ENCODE peak calls at places on chromosomes 12 and 14, in four cellular contexts. H is Peyer's patch, C is body of pancreas, B is fibroblast of the aortic adventitia. J is an unnamed sample.

GRCh38 chr12:69966409-69966808 is 141.4 kb downstream of the MYRFL start:
- DNase-seq in B (peak), H (peak), C (no peak), J (peak)

GRCh38 chr14:61631044-61631692 is 64.1 kb upstream of the HIF1A start:
- DNase-seq in C (no peak), B (no peak), H (no peak), J (no peak)

GRCh38 chr14:60356921-60357550 is 108.0 kb downstream of the PPM1A start:
- DNase-seq in H (no peak), C (no peak), B (no peak), J (no peak)

GRCh38 chr12:15772405-15773018 is 16.7 kb downstream of the EPS8 start:
- DNase-seq in H (no peak), B (peak), C (no peak), J (peak)

GRCh38 chr12:92075425-92075891 is 70.2 kb downstream of the BTG1 start:
- DNase-seq in H (no peak), B (peak), C (no peak), J (no peak)

GRCh38 chr12:15688202-15688736 is 100.9 kb downstream of the EPS8 start:
- DNase-seq in H (peak), B (no peak), C (peak), J (no peak)

GRCh38 chr14:28751467-28752058 is 15.0 kb upstream of the FOXG1 start:
- DNase-seq in H (no peak), B (peak), C (peak), J (peak)

GRCh38 chr14:80202888-80203562 is 8.3 kb downstream of the DIO2 start:
- DNase-seq in B (no peak), H (peak), C (no peak), J (peak)

GRCh38 chr12:63897931-63898330 is 53.4 kb downstream of the SRGAP1 start:
- DNase-seq in C (no peak), H (no peak), B (peak), J (no peak)

GRCh38 chr12:88896958-88897357 is 316.7 kb upstream of the KITLG start:
- DNase-seq in H (no peak), B (peak), C (no peak), J (peak)

GRCh38 chr12:47267571-47267970 is 187.8 kb upstream of the AMIGO2 start:
- DNase-seq in B (no peak), H (no peak), C (no peak), J (peak)

GRCh38 chr12:52059582-52060497 is 8.6 kb downstream of the NR4A1 start:
- DNase-seq in H (no peak), B (peak), C (no peak), J (peak)

GRCh38 chr12:52056801-52057613 is 5.8 kb downstream of the NR4A1 start:
- DNase-seq in B (peak), H (no peak), C (no peak), J (no peak)

GRCh38 chr12:52057614-52057939 is 6.3 kb downstream of the NR4A1 start:
- DNase-seq in B (peak), H (no peak), C (no peak), J (no peak)

GRCh38 chr12:52058631-52059324 is 7.5 kb downstream of the NR4A1 start:
- DNase-seq in B (peak), H (no peak), C (no peak), J (no peak)

GRCh38 chr12:52057958-52058576 is 6.8 kb downstream of the NR4A1 start:
- DNase-seq in H (no peak), C (no peak), B (no peak), J (no peak)
- H3K4me3 ChIP-seq in H (no peak), C (no peak), B (no peak), J (no peak)

DNA sequence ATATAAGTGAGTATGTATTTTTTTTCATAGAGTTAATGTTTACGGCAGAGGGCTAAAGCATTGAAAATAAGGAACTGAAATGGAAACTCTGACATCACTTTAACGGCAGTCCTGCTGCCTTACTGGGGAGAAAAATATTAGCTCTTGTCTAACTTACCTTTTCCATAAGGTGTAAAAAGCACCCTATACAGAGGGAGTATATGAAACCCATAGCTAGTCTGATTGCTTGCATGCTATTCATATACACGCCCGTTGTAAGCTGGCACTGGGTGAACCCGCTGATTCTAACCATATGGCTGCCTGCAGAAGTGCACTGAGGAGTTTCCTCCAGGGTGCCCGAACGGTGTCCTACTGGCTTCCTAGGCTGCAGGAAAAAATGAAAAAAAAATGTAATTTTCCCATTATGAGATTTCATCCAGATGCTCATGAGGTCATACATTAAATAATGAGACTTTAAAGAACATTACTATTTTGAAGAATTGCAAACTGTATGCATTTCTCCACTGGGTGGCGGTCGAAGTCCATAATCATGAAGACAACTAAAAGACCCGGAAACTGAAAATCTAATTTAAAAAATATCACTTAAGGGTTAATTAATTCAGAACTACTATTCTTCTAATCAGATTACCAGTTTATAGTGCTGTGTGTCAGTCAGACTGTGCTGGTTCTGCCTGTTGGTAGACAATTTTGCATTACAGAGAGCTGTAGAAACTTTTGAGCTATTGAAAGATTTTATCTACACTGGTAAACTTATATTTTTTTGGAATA is 144.7 kb downstream of the ALX1 start:
- DNase-seq in C (peak), B (peak), H (peak), J (peak)
- TF ChIP-seq CTCF in C (peak), B (peak), H (peak), J (peak)

GRCh38 chr14:33646692-33647260 is 304.1 kb downstream of the EGLN3 start:
- DNase-seq in H (no peak), C (no peak), B (peak), J (peak)

GRCh38 chr14:33642641-33643342 is 308.1 kb downstream of the EGLN3 start:
- DNase-seq in H (no peak), C (no peak), B (peak), J (no peak)

GRCh38 chr14:33647385-33647786 is 303.5 kb downstream of the EGLN3 start:
- DNase-seq in H (no peak), C (no peak), B (peak), J (peak)

GRCh38 chr14:33643782-33644181 is 307.1 kb downstream of the EGLN3 start:
- DNase-seq in B (no peak), H (no peak), C (no peak), J (no peak)

GRCh38 chr14:33642080-33642479 is 308.8 kb downstream of the EGLN3 start:
- DNase-seq in B (no peak), C (no peak), H (no peak), J (no peak)
- H3K4me3 ChIP-seq in B (no peak), C (no peak), H (no peak), J (no peak)

DNA sequence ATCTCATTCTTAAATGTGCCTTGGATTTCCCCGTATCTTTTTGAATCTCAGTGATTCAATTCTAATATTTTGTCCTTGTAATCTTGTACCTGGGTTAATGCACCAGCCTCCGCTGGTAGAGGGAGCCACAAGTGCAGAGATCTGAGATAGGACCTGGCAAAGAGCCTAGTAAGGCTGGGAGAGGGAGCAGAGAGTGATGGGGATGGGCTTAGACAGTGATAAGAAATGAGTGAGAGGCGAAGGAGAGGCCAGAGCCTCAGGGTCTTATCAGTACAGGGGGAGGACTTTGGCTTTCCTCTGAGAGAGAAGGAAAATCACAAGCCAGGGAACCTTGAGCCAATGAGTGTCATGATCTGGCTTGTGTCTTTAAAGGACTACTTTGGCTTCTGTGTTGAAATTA is 30.5 kb upstream of the LMNTD1 start:
- DNase-seq in B (peak), H (no peak), C (no peak), J (peak)
- TF ChIP-seq CTCF in B (peak), H (no peak), C (peak), J (no peak)

DNA sequence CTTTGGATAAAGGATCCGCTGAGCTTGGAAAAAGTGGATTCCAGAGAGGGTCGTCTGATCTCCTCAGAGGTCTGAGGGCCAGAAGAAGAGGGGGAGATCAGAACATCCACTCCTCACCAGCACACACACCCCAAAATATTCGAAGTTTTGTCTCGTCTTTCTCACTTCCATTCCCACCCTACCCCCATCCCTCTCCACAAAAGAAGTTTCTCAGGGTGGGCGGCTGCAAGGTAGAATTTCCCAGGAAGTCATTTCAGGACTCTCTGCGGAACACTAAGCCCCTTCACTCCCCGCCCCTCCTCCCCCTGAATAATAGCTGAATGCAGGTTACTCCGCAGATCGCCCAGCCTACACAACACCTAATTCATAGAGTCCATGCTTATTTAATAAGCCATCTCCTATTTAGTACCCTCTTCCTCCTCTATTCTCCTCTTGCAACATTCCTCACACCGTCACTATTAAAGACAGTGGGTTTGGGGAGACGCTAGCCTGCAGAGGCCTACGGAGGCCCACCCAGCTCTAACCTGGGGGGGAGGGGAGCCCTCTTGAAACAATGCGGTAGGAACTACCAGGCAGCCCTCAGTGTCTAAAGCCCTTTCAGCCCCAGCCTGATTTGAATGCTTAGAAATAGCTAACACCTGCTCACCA is 650 bp upstream of the SALL2 start:
- DNase-seq in C (no peak), H (no peak), B (no peak), J (no peak)
- H3K4me3 ChIP-seq in C (peak), H (peak), B (peak), J (peak)

GRCh38 chr14:30331030-30331429 is 227.9 kb upstream of the G2E3 start:
- DNase-seq in C (no peak), H (no peak), B (no peak), J (no peak)

GRCh38 chr14:30333934-30334333 is 225.0 kb upstream of the G2E3 start:
- DNase-seq in C (no peak), H (no peak), B (peak), J (peak)

GRCh38 chr14:30332374-30332773 is 226.6 kb upstream of the G2E3 start:
- DNase-seq in H (no peak), B (no peak), C (no peak), J (no peak)

GRCh38 chr14:30330452-30330851 is 228.5 kb upstream of the G2E3 start:
- DNase-seq in B (no peak), H (no peak), C (no peak), J (peak)
- TF ChIP-seq CTCF in B (peak), H (no peak), C (no peak), J (no peak)

J was measured in bronchial epithelial cell.